ENCODE peak calls at places on chromosomes 2 and 18, in seven cellular contexts. V is endothelial cell; C is psoas muscle; Z is AML-193; Y is left ventricle myocardium inferior; L is stimulated activated naive B cell treated with anti-CD40 and anti-IgM and Interleukin-4, amounts not matched to agents 10 μg/mL and 1 μg/mL and 100 μg/mL, for 72 hours; P is AG09309. X is an unnamed sample.

GRCh38 chr2:220887880-220888279 is 684.2 kb downstream of the EPHA4 start:
- DNase-seq in L (no peak), V (no peak), Z (no peak), P (no peak), C (no peak), Y (no peak), X (no peak)

GRCh38 chr2:118539290-118539689 is 308.2 kb downstream of the EN1 start:
- DNase-seq in C (peak; percentile 25), L (no peak), V (peak; percentile 31), P (peak; percentile 8), Z (no peak), Y (no peak), X (no peak)

GRCh38 chr2:9083287-9083686 is 79.8 kb upstream of the MBOAT2 start:
- DNase-seq in C (no peak), Y (no peak), V (no peak), P (no peak), Z (no peak), L (no peak), X (no peak)

GRCh38 chr18:42517896-42518295 is 562.9 kb downstream of the PIK3C3 start:
- DNase-seq in L (no peak), C (no peak), V (no peak), Y (no peak), Z (no peak), P (no peak), X (no peak)

GRCh38 chr2:28160986-28161425 is 231.7 kb upstream of the FOSL2 start:
- DNase-seq in L (no peak), P (peak; percentile 86), C (no peak), Z (no peak), Y (no peak), V (no peak), X (no peak)

GRCh38 chr2:67048314-67048713 is 348.8 kb upstream of the ETAA1 start:
- DNase-seq in Z (no peak), P (no peak), Y (no peak), L (no peak), C (no peak), V (no peak), X (no peak)

GRCh38 chr2:138115664-138116063 is 151.4 kb downstream of the HNMT start:
- DNase-seq in C (no peak), L (no peak), Z (no peak), Y (no peak), V (no peak), P (no peak), X (no peak)

GRCh38 chr18:77343846-77344527 is 94.3 kb downstream of the GALR1 start:
- DNase-seq in Y (no peak), C (no peak), Z (no peak), P (no peak), L (no peak), V (no peak), X (no peak)

GRCh38 chr18:58787750-58788149 is 76.9 kb upstream of the ZNF532 start:
- DNase-seq in L (no peak), C (no peak), Y (peak; percentile 32), V (no peak), P (no peak), Z (no peak), X (no peak)

GRCh38 chr18:8526316-8526715 is 82.9 kb upstream of the RAB12 start:
- DNase-seq in Z (no peak), Y (no peak), V (no peak), L (no peak), C (no peak), P (no peak), X (no peak)

GRCh38 chr2:180657054-180657453 is 323.4 kb upstream of the UBE2E3 start:
- DNase-seq in V (no peak), L (no peak), Y (no peak), Z (no peak), C (no peak), P (no peak), X (no peak)

GRCh38 chr2:19140463-19141208 is 217.8 kb downstream of the OSR1 start:
- DNase-seq in Y (no peak), Z (no peak), L (no peak), C (no peak), V (no peak), P (no peak), X (no peak)

GRCh38 chr2:159516241-159516758 is 100.0 kb downstream of the BAZ2B start:
- DNase-seq in P (no peak), V (no peak), C (no peak), Y (no peak), Z (peak; percentile 51), L (peak; percentile 5), X (no peak)

GRCh38 chr2:99084256-99084655 is 57.3 kb upstream of the C2orf15 start:
- DNase-seq in V (no peak), L (no peak), C (no peak), Z (no peak), Y (no peak), P (no peak), X (no peak)

GRCh38 chr2:150911766-150912280 is 349.8 kb downstream of the RBM43 start:
- DNase-seq in Y (peak; percentile 35), V (no peak), Z (no peak), P (peak; percentile 93), C (peak; percentile 60), L (no peak), X (no peak)